ENCODE peak calls at places on chromosomes 5 and 9, in five cellular contexts. V, R, Z, X and P are unnamed samples.

GRCh38 chr9:123081824-123082223 is 48.4 kb downstream of the GPR21 start:
- DNase-seq in V (peak), R (peak), Z (peak), X (no peak), P (peak)

GRCh38 chr9:86545085-86545484 is 190.9 kb upstream of the TUT7 start:
- DNase-seq in V (no peak), R (no peak), Z (no peak), X (no peak), P (no peak)

GRCh38 chr5:67197536-67197935 is 937 bp upstream of the CD180 start:
- DNase-seq in V (no peak), R (no peak), Z (no peak), X (no peak), P (no peak)

GRCh38 chr9:15135167-15135792 is 171.7 kb downstream of the TTC39B start:
- DNase-seq in V (peak), R (peak), Z (peak), X (peak), P (peak)

GRCh38 chr5:6322163-6322713 is 56.1 kb downstream of the MED10 start:
- DNase-seq in V (no peak), R (no peak), Z (no peak), X (no peak), P (no peak)

GRCh38 chr9:97359147-97359546 is 51.7 kb downstream of the CCDC180 start:
- DNase-seq in V (no peak), R (no peak), Z (no peak), X (no peak), P (no peak)

GRCh38 chr9:107620801-107621200 is 131.2 kb upstream of the KLF4 start:
- DNase-seq in V (no peak), R (no peak), Z (no peak), X (no peak), P (no peak)

GRCh38 chr9:105063665-105064247 is 135.8 kb upstream of the ABCA1 start:
- DNase-seq in V (peak), R (peak), Z (no peak), X (no peak), P (peak)